ENCODE peak calls at places on chromosome 1, in nine cellular contexts. G, Y, M, R, L, H, N, O and Z are unnamed samples.
A peak's percentile ranks its signal among the peaks of the same experiment; 100 is the strongest.

GRCh38 chr1:227808566-227808965 is 6.9 kb upstream of the PRSS38 start:
- DNase-seq in G (no peak), Y (no peak), M (no peak), R (no peak), L (peak; percentile 37), H (peak; percentile 52), N (peak; percentile 51), O (no peak), Z (peak; percentile 22)

GRCh38 chr1:41742219-41742618 is 176.5 kb downstream of the HIVEP3 start:
- DNase-seq in G (peak; percentile 85), Y (no peak), M (peak; percentile 89), R (no peak), L (no peak), H (peak; percentile 69), N (peak; percentile 90), O (no peak), Z (no peak)

GRCh38 chr1:221022331-221022730 is 143.1 kb downstream of the HLX start:
- DNase-seq in G (peak; percentile 16), Y (no peak), M (peak; percentile 39), R (no peak), L (peak; percentile 11), H (peak; percentile 20), N (peak; percentile 66), O (no peak), Z (no peak)

GRCh38 chr1:34619256-34619655 is 135.6 kb upstream of the GJB5 start:
- DNase-seq in G (no peak), Y (no peak), M (no peak), R (no peak), L (no peak), H (no peak), N (no peak), O (no peak), Z (no peak)

GRCh38 chr1:90558126-90558525 is 159.0 kb downstream of the BARHL2 start:
- DNase-seq in G (no peak), Y (no peak), M (no peak), R (no peak), L (no peak), H (no peak), N (no peak), O (no peak), Z (no peak)

GRCh38 chr1:40389871-40390560 is 16.5 kb downstream of the SMAP2 start:
- DNase-seq in G (peak; percentile 43), Y (no peak), M (peak; percentile 51), R (no peak), L (no peak), H (peak; percentile 29), N (peak; percentile 90), O (peak; percentile 45), Z (no peak)

GRCh38 chr1:30462826-30463425 is 260.5 kb downstream of the MATN1 start:
- DNase-seq in G (no peak), Y (no peak), M (no peak), R (no peak), L (no peak), H (no peak), N (no peak), O (no peak), Z (no peak)

GRCh38 chr1:201481004-201481380 is 12.0 kb upstream of the PHLDA3 start:
- DNase-seq in G (no peak), Y (no peak), M (no peak), R (peak; percentile 52), L (no peak), H (no peak), N (no peak), O (no peak), Z (no peak)

GRCh38 chr1:24216254-24216653 is 29.2 kb upstream of the IFNLR1 start:
- DNase-seq in G (no peak), Y (no peak), M (no peak), R (peak; percentile 23), L (no peak), H (peak; percentile 22), N (no peak), O (no peak), Z (no peak)

DNA sequence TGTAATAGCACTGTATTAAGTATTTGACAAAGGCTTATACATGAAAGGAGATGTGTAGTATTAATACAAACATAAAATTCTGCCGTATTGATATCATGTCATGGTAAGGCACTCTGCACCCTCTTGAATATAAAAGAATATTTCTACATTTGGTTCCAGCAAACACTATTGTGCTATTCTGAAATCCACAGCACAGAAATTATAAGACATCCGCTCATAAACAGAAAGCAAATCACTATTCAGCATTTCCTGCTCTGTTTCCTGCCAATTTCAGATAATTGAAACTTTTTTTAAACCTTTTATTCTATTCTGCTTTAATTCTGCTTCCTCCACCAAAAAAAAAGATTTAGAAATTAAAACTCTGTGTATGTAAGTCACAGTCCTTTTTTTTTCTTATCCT is 39.6 kb upstream of the PLEKHO1 start:
- DNase-seq in G (no peak), Y (no peak), M (no peak), R (no peak), L (no peak), H (no peak), N (no peak), O (no peak), Z (peak; percentile 74)
- H3K27ac ChIP-seq in G (no peak overlapping the region), Y (no peak overlapping the region), M (no peak overlapping the region), R (no peak overlapping the region), L (no peak overlapping the region), H (no peak overlapping the region), N (no peak overlapping the region), O (no peak overlapping the region), Z (peak overlapping the region; percentile 91)

GRCh38 chr1:156414440-156415064 is 45.5 kb downstream of the RHBG start:
- DNase-seq in G (no peak), Y (no peak), M (no peak), R (peak; percentile 80), L (no peak), H (peak; percentile 18), N (peak; percentile 10), O (no peak), Z (no peak)
- TF ChIP-seq EZH2 in G (no peak), Y (no peak), M (no peak), R (no peak), L (no peak), H (no peak), N (no peak), O (no peak), Z (no peak)

DNA sequence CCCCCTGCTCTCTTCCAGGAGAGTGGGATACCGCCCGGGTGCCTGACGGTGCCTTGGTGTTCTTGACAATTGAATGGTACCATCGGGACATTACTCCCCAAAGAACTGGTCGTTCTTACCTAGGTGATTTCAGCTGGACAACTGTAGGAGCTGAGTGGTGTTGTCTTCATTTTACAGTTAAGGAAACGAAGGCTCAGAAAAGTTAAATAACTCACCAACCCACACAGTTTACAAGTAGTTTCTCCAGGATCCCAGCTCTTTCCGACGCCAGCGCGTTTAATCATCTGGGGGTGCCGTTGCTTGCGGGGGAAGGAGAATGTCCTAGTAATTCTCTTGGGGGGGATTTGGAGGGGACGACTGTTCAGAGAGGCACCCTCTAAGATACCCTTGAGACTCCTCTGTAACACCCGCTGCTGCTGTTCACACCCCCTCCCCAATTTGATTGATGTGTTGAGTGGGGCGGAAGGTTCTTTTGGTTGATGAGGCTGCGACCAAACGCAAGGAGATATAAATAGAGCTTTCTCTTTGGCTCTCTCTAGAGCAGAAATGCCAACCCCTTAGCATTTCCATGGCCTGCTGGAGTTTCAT is 1.8 kb downstream of the PIK3CD start:
- DNase-seq in G (no peak), Y (no peak), M (no peak), R (no peak), L (no peak), H (no peak), N (no peak), O (no peak), Z (no peak)
- H3K4me3 ChIP-seq in G (no peak overlapping the region), Y (no peak overlapping the region), M (no peak overlapping the region), R (peak overlapping the region; percentile 79), L (no peak overlapping the region), H (no peak overlapping the region), N (no peak overlapping the region), O (no peak overlapping the region), Z (no peak overlapping the region)

GRCh38 chr1:234751678-234752077 is 141.7 kb upstream of the IRF2BP2 start:
- DNase-seq in G (no peak), Y (no peak), M (no peak), R (no peak), L (no peak), H (no peak), N (no peak), O (no peak), Z (no peak)
- H3K27ac ChIP-seq in G (no peak overlapping the region), Y (no peak overlapping the region), M (no peak overlapping the region), R (no peak overlapping the region), L (no peak overlapping the region), H (no peak overlapping the region), N (no peak overlapping the region), O (no peak overlapping the region), Z (no peak overlapping the region)

GRCh38 chr1:47230692-47231313 is 1.2 kb downstream of the TAL1 start:
- DNase-seq in G (no peak), Y (no peak), M (no peak), R (peak; percentile 73), L (no peak), H (no peak), N (no peak), O (no peak), Z (no peak)
- TF ChIP-seq EZH2 in G (peak; percentile 85), Y (no peak), M (peak; percentile 90), R (peak; percentile 97), L (peak; percentile 77), H (no peak), N (peak; percentile 21), O (peak; percentile 44), Z (peak; percentile 98)

GRCh38 chr1:25616932-25617625 is 488 bp downstream of the MAN1C1 start:
- DNase-seq in G (no peak), Y (no peak), M (no peak), R (peak; percentile 48), L (peak; percentile 12), H (no peak), N (peak; percentile 29), O (peak; percentile 33), Z (no peak)

GRCh38 chr1:25620211-25620610 is 3.6 kb downstream of the MAN1C1 start:
- DNase-seq in G (no peak), Y (no peak), M (no peak), R (no peak), L (no peak), H (no peak), N (no peak), O (peak; percentile 81), Z (no peak)

GRCh38 chr1:25619101-25619890 is 2.7 kb downstream of the MAN1C1 start:
- DNase-seq in G (no peak), Y (no peak), M (no peak), R (peak; percentile 84), L (no peak), H (peak; percentile 19), N (peak; percentile 32), O (peak; percentile 57), Z (peak; percentile 55)

GRCh38 chr1:25617626-25618432 is 1.2 kb downstream of the MAN1C1 start:
- DNase-seq in G (no peak), Y (no peak), M (no peak), R (peak; percentile 70), L (no peak), H (no peak), N (peak; percentile 24), O (no peak), Z (no peak)

DNA sequence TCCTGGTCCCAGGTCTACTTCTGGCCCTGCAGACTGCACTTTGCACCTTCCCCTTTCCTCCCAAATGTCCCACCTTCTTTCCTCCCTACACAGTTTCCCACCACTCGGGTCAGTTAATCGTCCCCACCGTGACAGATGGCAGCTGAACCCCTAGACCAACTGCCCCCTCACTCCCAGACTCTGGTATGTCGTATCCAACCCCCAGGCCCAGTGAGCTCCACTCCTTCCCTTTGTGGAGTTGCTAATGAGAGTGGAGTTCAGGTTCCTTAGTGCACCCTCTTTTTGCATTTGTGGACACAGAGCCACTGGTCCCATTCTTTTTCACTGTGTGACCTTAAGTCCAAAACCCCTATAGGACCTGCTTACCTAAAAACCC is 1.8 kb downstream of the MAN1C1 start:
- DNase-seq in G (no peak), Y (no peak), M (no peak), R (peak; percentile 24), L (no peak), H (no peak), N (no peak), O (no peak), Z (no peak)
- H3K4me3 ChIP-seq in G (no peak overlapping the region), Y (no peak overlapping the region), M (peak overlapping the region; percentile 64), R (peak overlapping the region; percentile 81), L (no peak overlapping the region), H (no peak overlapping the region), N (no peak overlapping the region), O (peak overlapping the region; percentile 53), Z (no peak overlapping the region)